ENCODE peak calls at places on chromosomes 6 and 20, in seven cellular contexts. Y is stimulated activated naive CD4-positive, alpha-beta T cell; P is heart left ventricle; N is dermis blood vessel endothelial cell; T is stimulated activated naive B cell treated with anti-CD40 and anti-IgM and Interleukin-4, amounts not matched to agents 10 μg/mL and 1 μg/mL and 100 μg/mL, for 72 hours; K is NCI-H1417 treated with DMSO at 0.1 percent for 48 hours; V is activated gamma-delta T cell treated with anti-CD3 and anti-CD28 coated beads, Interleukin-2, amount 50 U/mL, for 16 hours. H is an unnamed sample.

GRCh38 chr6:83514877-83515466 is 2.6 kb downstream of the PRSS35 start:
- DNase-seq in T (no peak), N (peak), Y (peak), P (no peak), V (no peak), K (no peak), H (peak)

GRCh38 chr6:143971453-143971852 is 36.6 kb downstream of the PLAGL1 start:
- DNase-seq in T (no peak), V (no peak), K (no peak), N (no peak), P (no peak), Y (no peak), H (no peak)

GRCh38 chr20:40963505-40963845 is 65.1 kb upstream of the TOP1 start:
- DNase-seq in P (no peak), T (no peak), V (no peak), Y (no peak), K (no peak), N (no peak), H (no peak)

GRCh38 chr20:23397961-23398360 is 23.3 kb downstream of the NAPB start:
- DNase-seq in Y (no peak), K (no peak), N (peak), T (no peak), V (no peak), P (no peak), H (peak)

GRCh38 chr6:129212081-129212480 is 329.1 kb downstream of the LAMA2 start:
- DNase-seq in T (no peak), P (no peak), K (no peak), N (no peak), Y (no peak), V (no peak), H (no peak)

GRCh38 chr6:48474136-48474535 is 363.1 kb upstream of the PTCHD4 start:
- DNase-seq in N (no peak), Y (no peak), T (no peak), V (no peak), K (no peak), P (no peak), H (no peak)

GRCh38 chr6:142918339-142919042 is 26.5 kb downstream of the HIVEP2 start:
- DNase-seq in N (no peak), Y (no peak), V (no peak), K (no peak), P (no peak), T (no peak), H (no peak)

GRCh38 chr6:74597266-74597665 is 608.6 kb downstream of the COL12A1 start:
- DNase-seq in N (peak), V (no peak), P (no peak), Y (no peak), K (no peak), T (no peak), H (no peak)

GRCh38 chr6:17408081-17408480 is 14.7 kb downstream of the CAP2 start:
- DNase-seq in P (no peak), V (no peak), K (no peak), T (no peak), N (no peak), Y (no peak), H (no peak)

GRCh38 chr6:82381278-82381677 is 17.7 kb downstream of the TPBG start:
- DNase-seq in N (no peak), V (no peak), P (no peak), K (no peak), Y (no peak), T (no peak), H (no peak)

GRCh38 chr6:129317931-129318820 is 391.8 kb downstream of the ARHGAP18 start:
- DNase-seq in T (no peak), P (no peak), V (no peak), K (no peak), N (no peak), Y (no peak), H (no peak)

H was measured in frontal cortex.